ENCODE peak calls at places on chromosome 14, in four cellular contexts. One of them, this sample, is unnamed.

GRCh38 chr14:91931478-91932088 is 15.9 kb downstream of the FBLN5 start:
- DNase-seq in H1: no peak
- DNase-seq in K562: no peak
- DNase-seq in GM12878: no peak
- DNase-seq in this sample: no peak

GRCh38 chr14:23864252-23864651 is 89.3 kb upstream of the DHRS4 start:
- DNase-seq in H1: no peak
- DNase-seq in K562: no peak
- DNase-seq in GM12878: no peak
- DNase-seq in this sample: no peak

GRCh38 chr14:105026033-105026785 is 5.3 kb upstream of the CDCA4 start:
- DNase-seq in H1: no peak
- DNase-seq in K562: no peak
- DNase-seq in GM12878: peak; percentile 81
- DNase-seq in this sample: no peak

GRCh38 chr14:91911474-91912032 is 35.9 kb downstream of the FBLN5 start:
- DNase-seq in H1: no peak
- DNase-seq in K562: peak; percentile 43
- DNase-seq in GM12878: peak; percentile 13
- DNase-seq in this sample: peak; percentile 40

GRCh38 chr14:99124482-99125104 is 147.4 kb downstream of the BCL11B start:
- DNase-seq in H1: peak; percentile 46
- DNase-seq in K562: no peak
- DNase-seq in GM12878: no peak
- DNase-seq in this sample: no peak

GRCh38 chr14:50768693-50769092 is 62.3 kb downstream of the NIN start:
- DNase-seq in H1: no peak
- DNase-seq in K562: no peak
- DNase-seq in GM12878: no peak
- DNase-seq in this sample: no peak

GRCh38 chr14:80491131-80491530 is 279.8 kb upstream of the DIO2 start:
- DNase-seq in H1: no peak
- DNase-seq in K562: no peak
- DNase-seq in GM12878: peak; percentile 23
- DNase-seq in this sample: no peak

GRCh38 chr14:104130974-104131651 is 7.3 kb upstream of the KIF26A start:
- DNase-seq in H1: peak; percentile 72
- DNase-seq in K562: no peak
- DNase-seq in GM12878: no peak
- DNase-seq in this sample: no peak

GRCh38 chr14:94483071-94483451 is 7.1 kb upstream of the SERPINA9 start:
- DNase-seq in H1: no peak
- DNase-seq in K562: no peak
- DNase-seq in GM12878: peak; percentile 68
- DNase-seq in this sample: no peak

GRCh38 chr14:50862171-50862570 is 9.7 kb upstream of the ABHD12B start:
- DNase-seq in H1: no peak
- DNase-seq in K562: no peak
- DNase-seq in GM12878: no peak
- DNase-seq in this sample: no peak

GRCh38 chr14:49879683-49880204 is 13.1 kb upstream of the ARF6 start:
- DNase-seq in H1: peak; percentile 61
- DNase-seq in K562: peak; percentile 86
- DNase-seq in GM12878: no peak
- DNase-seq in this sample: peak; percentile 95

GRCh38 chr14:104865069-104865630 is at the start of gene CEP170B:
- DNase-seq in H1: no peak
- DNase-seq in K562: peak; percentile 40
- DNase-seq in GM12878: no peak
- DNase-seq in this sample: no peak

GRCh38 chr14:99571303-99571986 is 32.6 kb downstream of the CCDC85C start:
- DNase-seq in H1: no peak
- DNase-seq in K562: no peak
- DNase-seq in GM12878: no peak
- DNase-seq in this sample: no peak

GRCh38 chr14:68140111-68140741 is 320.6 kb downstream of the RAD51B start:
- DNase-seq in H1: no peak
- DNase-seq in K562: no peak
- DNase-seq in GM12878: no peak
- DNase-seq in this sample: peak; percentile 95

GRCh38 chr14:75764022-75764421 is 103.0 kb downstream of the TTLL5 start:
- DNase-seq in H1: no peak
- DNase-seq in K562: no peak
- DNase-seq in GM12878: no peak
- DNase-seq in this sample: no peak

GRCh38 chr14:100683578-100683977 is 43.1 kb upstream of the DLK1 start:
- DNase-seq in H1: no peak
- DNase-seq in K562: no peak
- DNase-seq in GM12878: no peak
- DNase-seq in this sample: no peak

GRCh38 chr14:57085043-57085442 is 183.7 kb downstream of the EXOC5 start:
- DNase-seq in H1: no peak
- DNase-seq in K562: no peak
- DNase-seq in GM12878: no peak
- DNase-seq in this sample: no peak

GRCh38 chr14:20711275-20712069 is 22.9 kb downstream of the ANG start:
- DNase-seq in H1: no peak
- DNase-seq in K562: peak; percentile 42
- DNase-seq in GM12878: no peak
- DNase-seq in this sample: no peak

GRCh38 chr14:77267937-77268699 is 2.9 kb downstream of the NGB start:
- DNase-seq in H1: no peak
- DNase-seq in K562: no peak
- DNase-seq in GM12878: no peak
- DNase-seq in this sample: no peak

GRCh38 chr14:103086771-103087342 is 2.8 kb downstream of the LBHD2 start:
- DNase-seq in H1: no peak
- DNase-seq in K562: no peak
- DNase-seq in GM12878: no peak
- DNase-seq in this sample: no peak

GRCh38 chr14:103087343-103087835 is 3.4 kb downstream of the LBHD2 start:
- DNase-seq in H1: no peak
- DNase-seq in K562: no peak
- DNase-seq in GM12878: no peak
- DNase-seq in this sample: no peak

GRCh38 chr14:103081951-103082350 is 2.1 kb upstream of the LBHD2 start:
- DNase-seq in H1: no peak
- DNase-seq in K562: no peak
- DNase-seq in GM12878: no peak
- DNase-seq in this sample: no peak

GRCh38 chr14:103084021-103084919 is at the start of gene LBHD2:
- DNase-seq in H1: peak; percentile 52
- DNase-seq in K562: no peak
- DNase-seq in GM12878: no peak
- DNase-seq in this sample: no peak

DNA sequence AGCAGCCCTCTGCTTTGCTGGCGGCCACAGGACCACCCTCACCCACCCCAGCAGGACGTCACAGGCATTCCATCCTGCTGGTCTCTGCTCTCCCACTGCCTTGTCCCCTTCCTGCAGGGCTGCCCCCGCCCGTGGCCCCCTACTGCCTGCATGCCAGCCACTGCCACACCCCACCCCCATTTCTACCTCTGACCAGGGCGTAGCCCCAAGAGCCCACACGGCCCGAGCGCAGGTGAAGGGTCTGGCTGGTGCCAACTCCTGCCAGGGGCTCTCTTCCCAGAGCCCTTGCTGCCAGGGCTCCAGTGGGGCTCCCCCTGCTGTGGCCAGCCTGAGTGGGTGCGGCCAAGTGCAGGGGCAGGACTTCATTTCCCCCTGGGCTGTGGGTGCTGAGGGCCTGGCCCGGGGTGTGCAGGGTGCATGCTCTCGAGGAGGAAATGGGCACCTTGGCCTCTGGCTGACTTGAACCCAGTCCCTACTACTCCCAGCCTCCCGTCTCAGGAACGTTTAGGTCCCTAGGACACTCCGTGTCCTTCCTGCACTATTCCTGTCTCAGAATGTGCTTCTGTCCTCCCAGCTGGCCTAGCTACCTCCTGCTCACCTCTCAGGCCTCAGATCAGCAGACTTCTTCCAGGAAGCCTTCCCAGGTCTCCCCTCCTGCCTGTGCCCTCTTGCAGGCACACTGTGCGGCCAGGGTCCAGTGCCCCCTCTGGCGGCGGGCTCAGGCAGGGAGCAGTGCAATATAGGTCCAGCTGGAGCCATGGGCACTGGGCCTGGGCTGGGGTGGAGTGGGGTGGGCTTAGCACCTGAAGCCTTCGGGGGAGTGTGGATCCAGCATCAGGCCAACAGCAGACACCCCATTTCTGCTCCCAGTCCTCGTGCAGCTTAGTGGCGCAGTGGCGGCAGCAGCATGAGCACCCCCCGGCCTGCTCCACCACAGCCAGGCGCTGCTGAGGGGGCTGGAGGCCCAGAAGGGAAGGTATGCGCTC is 1.4 kb downstream of the LBHD2 start:
- DNase-seq in H1: peak; percentile 84
- DNase-seq in K562: no peak
- DNase-seq in GM12878: no peak
- DNase-seq in this sample: no peak
- TF ChIP-seq EGR1 in H1: no peak
- TF ChIP-seq EGR1 in K562: no peak
- TF ChIP-seq EGR1 in GM12878: no peak
- TF ChIP-seq EGR1 in this sample: no peak

GRCh38 chr14:69695664-69696527 is 71.0 kb upstream of the SRSF5 start:
- DNase-seq in H1: no peak
- DNase-seq in K562: peak; percentile 54
- DNase-seq in GM12878: no peak
- DNase-seq in this sample: no peak
- TF ChIP-seq EGR1 in H1: no peak
- TF ChIP-seq EGR1 in K562: no peak
- TF ChIP-seq EGR1 in GM12878: no peak
- TF ChIP-seq EGR1 in this sample: no peak

GRCh38 chr14:54772451-54772881 is 130.2 kb downstream of the GCH1 start:
- DNase-seq in H1: no peak
- DNase-seq in K562: no peak
- DNase-seq in GM12878: no peak
- DNase-seq in this sample: no peak
- TF ChIP-seq EGR1 in H1: no peak
- TF ChIP-seq EGR1 in K562: no peak
- TF ChIP-seq EGR1 in GM12878: no peak
- TF ChIP-seq EGR1 in this sample: no peak

GRCh38 chr14:52821805-52822250 is 30.4 kb upstream of the GNPNAT1 start:
- DNase-seq in H1: no peak
- DNase-seq in K562: no peak
- DNase-seq in GM12878: no peak
- DNase-seq in this sample: no peak
- TF ChIP-seq EGR1 in H1: no peak
- TF ChIP-seq EGR1 in K562: no peak
- TF ChIP-seq EGR1 in GM12878: no peak
- TF ChIP-seq EGR1 in this sample: no peak

This sample was measured in HCT116.